ENCODE peak calls at places on chromosomes 2 and 18, in five cellular contexts. U is NCI-H345, I is COR-L47, Y is substantia nigra, A is Right ventricle myocardium inferior. H is an unnamed sample.

GRCh38 chr2:47070155-47070919 is 84.8 kb downstream of the STPG4 start:
- DNase-seq in U (no peak), I (no peak), Y (no peak), A (peak; percentile 63), H (no peak)

GRCh38 chr18:49645836-49646235 is 84.0 kb downstream of the LIPG start:
- DNase-seq in U (no peak), I (no peak), Y (no peak), A (peak; percentile 82), H (no peak)

GRCh38 chr2:6913415-6914157 is 3.6 kb upstream of the RNF144A start:
- DNase-seq in U (no peak), I (no peak), Y (no peak), A (no peak), H (no peak)

GRCh38 chr2:24682357-24682756 is 110.8 kb downstream of the PTRHD1 start:
- DNase-seq in U (no peak), I (no peak), Y (no peak), A (no peak), H (no peak)

GRCh38 chr2:64277101-64277849 is 133.1 kb upstream of the PELI1 start:
- DNase-seq in U (no peak), I (no peak), Y (no peak), A (no peak), H (peak; percentile 54)

GRCh38 chr18:77024476-77024875 is 108.1 kb downstream of the MBP start:
- DNase-seq in U (no peak), I (no peak), Y (no peak), A (no peak), H (no peak)

GRCh38 chr18:69968073-69968472 is 20.4 kb upstream of the CD226 start:
- DNase-seq in U (peak; percentile 89), I (peak; percentile 78), Y (no peak), A (no peak), H (peak; percentile 71)

GRCh38 chr2:13046557-13047165 is 329.9 kb downstream of the TRIB2 start:
- DNase-seq in U (peak; percentile 3), I (peak; percentile 9), Y (no peak), A (no peak), H (peak; percentile 30)

GRCh38 chr18:6943143-6943542 is 174.5 kb downstream of the LAMA1 start:
- DNase-seq in U (peak; percentile 67), I (no peak), Y (no peak), A (no peak), H (peak; percentile 71)

GRCh38 chr2:88950010-88950409 is 258.5 kb downstream of the RPIA start:
- DNase-seq in U (no peak), I (peak; percentile 20), Y (no peak), A (no peak), H (no peak)

GRCh38 chr2:240589850-240590525 is 3.5 kb downstream of the CAPN10 start:
- DNase-seq in U (no peak), I (no peak), Y (no peak), A (peak; percentile 50), H (no peak)

GRCh38 chr2:223918671-223919134 is 26.4 kb downstream of the WDFY1 start:
- DNase-seq in U (no peak), I (no peak), Y (no peak), A (no peak), H (no peak)

GRCh38 chr2:222319576-222320440 is 21.0 kb upstream of the PAX3 start:
- DNase-seq in U (peak; percentile 76), I (peak; percentile 51), Y (no peak), A (peak; percentile 59), H (peak; percentile 73)

GRCh38 chr2:148507970-148508369 is 136.6 kb upstream of the EPC2 start:
- DNase-seq in U (no peak), I (no peak), Y (no peak), A (no peak), H (no peak)

GRCh38 chr2:158732573-158733429 is 62.3 kb upstream of the DAPL1 start:
- DNase-seq in U (no peak), I (no peak), Y (no peak), A (no peak), H (peak; percentile 21)

GRCh38 chr2:179669196-179669595 is 192.2 kb downstream of the ZNF385B start:
- DNase-seq in U (no peak), I (no peak), Y (no peak), A (no peak), H (no peak)

GRCh38 chr18:20966795-20967194 is 144.8 kb downstream of the ROCK1 start:
- DNase-seq in U (no peak), I (no peak), Y (no peak), A (no peak), H (no peak)